ENCODE peak calls at places on chromosome 2, in nine cellular contexts. D, L, F, R, I, A, S, E and K are unnamed samples.

GRCh38 chr2:191885103-191885502 is 38.2 kb upstream of the CAVIN2 start:
- DNase-seq in D (no peak), L (no peak), F (no peak), R (no peak), I (no peak), A (no peak), S (no peak), E (peak), K (no peak)

GRCh38 chr2:189370719-189371118 is 70.6 kb upstream of the WDR75 start:
- DNase-seq in D (no peak), L (no peak), F (no peak), R (no peak), I (no peak), A (peak), S (no peak), E (no peak), K (peak)

GRCh38 chr2:8633735-8634313 is 48.0 kb upstream of the ID2 start:
- DNase-seq in D (no peak), L (peak), F (no peak), R (no peak), I (no peak), A (peak), S (peak), E (peak), K (no peak)

GRCh38 chr2:79437416-79438281 is 75.2 kb upstream of the CTNNA2 start:
- DNase-seq in D (no peak), L (no peak), F (peak), R (no peak), I (no peak), A (peak), S (no peak), E (no peak), K (no peak)

GRCh38 chr2:188039307-188039706 is 252.4 kb upstream of the GULP1 start:
- DNase-seq in D (no peak), L (no peak), F (no peak), R (no peak), I (peak), A (no peak), S (no peak), E (no peak), K (no peak)

GRCh38 chr2:64910972-64911433 is 78.2 kb upstream of the SLC1A4 start:
- DNase-seq in D (no peak), L (no peak), F (no peak), R (no peak), I (no peak), A (no peak), S (no peak), E (no peak), K (no peak)

GRCh38 chr2:43127208-43127940 is 99.0 kb downstream of the ZFP36L2 start:
- DNase-seq in D (peak), L (peak), F (peak), R (peak), I (peak), A (peak), S (no peak), E (peak), K (no peak)

GRCh38 chr2:108889907-108890306 is 99.1 kb downstream of the EDAR start:
- DNase-seq in D (no peak), L (no peak), F (no peak), R (no peak), I (no peak), A (no peak), S (no peak), E (no peak), K (no peak)

GRCh38 chr2:226002438-226002837 is 602.9 kb downstream of the NYAP2 start:
- DNase-seq in D (no peak), L (peak), F (no peak), R (no peak), I (no peak), A (peak), S (peak), E (peak), K (peak)

GRCh38 chr2:187078297-187078696 is 229.3 kb upstream of the ZSWIM2 start:
- DNase-seq in D (no peak), L (no peak), F (no peak), R (no peak), I (no peak), A (peak), S (peak), E (peak), K (peak)

GRCh38 chr2:76427447-76427846 is 716.7 kb upstream of the GCFC2 start:
- DNase-seq in D (no peak), L (no peak), F (no peak), R (no peak), I (no peak), A (no peak), S (no peak), E (no peak), K (no peak)

GRCh38 chr2:224078656-224079055 is 39.6 kb upstream of the SERPINE2 start:
- DNase-seq in D (no peak), L (no peak), F (no peak), R (no peak), I (no peak), A (no peak), S (no peak), E (no peak), K (no peak)

GRCh38 chr2:20397811-20398447 is 47.3 kb upstream of the PUM2 start:
- DNase-seq in D (no peak), L (no peak), F (no peak), R (no peak), I (no peak), A (no peak), S (no peak), E (no peak), K (no peak)

GRCh38 chr2:102485151-102485769 is 12.2 kb downstream of the SLC9A4 start:
- DNase-seq in D (no peak), L (no peak), F (no peak), R (no peak), I (no peak), A (no peak), S (no peak), E (peak), K (no peak)

GRCh38 chr2:14551069-14551468 is 81.4 kb upstream of the LRATD1 start:
- DNase-seq in D (no peak), L (no peak), F (no peak), R (no peak), I (no peak), A (no peak), S (no peak), E (no peak), K (no peak)

GRCh38 chr2:160036736-160037135 is 25.7 kb downstream of the PLA2R1 start:
- DNase-seq in D (no peak), L (no peak), F (peak), R (no peak), I (peak), A (no peak), S (no peak), E (no peak), K (no peak)

GRCh38 chr2:64972856-64973255 is 16.3 kb upstream of the SLC1A4 start:
- DNase-seq in D (no peak), L (no peak), F (no peak), R (no peak), I (no peak), A (no peak), S (no peak), E (peak), K (no peak)

GRCh38 chr2:178109813-178110212 is 2.4 kb upstream of the RBM45 start:
- DNase-seq in D (peak), L (peak), F (peak), R (no peak), I (no peak), A (peak), S (peak), E (peak), K (peak)

GRCh38 chr2:153487482-153487881 is 8.9 kb upstream of the RPRM start:
- DNase-seq in D (no peak), L (no peak), F (no peak), R (no peak), I (no peak), A (peak), S (no peak), E (no peak), K (peak)

GRCh38 chr2:236986524-236987330 is 99.0 kb upstream of the COPS8 start:
- DNase-seq in D (no peak), L (no peak), F (no peak), R (no peak), I (no peak), A (peak), S (no peak), E (no peak), K (no peak)

GRCh38 chr2:86430368-86430767 is 10.8 kb upstream of the KDM3A start:
- DNase-seq in D (no peak), L (no peak), F (no peak), R (no peak), I (no peak), A (no peak), S (no peak), E (no peak), K (no peak)

GRCh38 chr2:46848446-46848845 is 67.2 kb downstream of the MCFD2 start:
- DNase-seq in D (peak), L (no peak), F (no peak), R (peak), I (no peak), A (no peak), S (no peak), E (no peak), K (no peak)

GRCh38 chr2:174052639-174052976 is 87.4 kb upstream of the SP3 start:
- DNase-seq in D (no peak), L (no peak), F (no peak), R (no peak), I (no peak), A (no peak), S (no peak), E (no peak), K (no peak)

GRCh38 chr2:216777637-216778273 is 82.1 kb downstream of the TNP1 start:
- DNase-seq in D (peak), L (peak), F (peak), R (no peak), I (peak), A (peak), S (no peak), E (peak), K (peak)

GRCh38 chr2:142781146-142781545 is 96.3 kb upstream of the KYNU start:
- DNase-seq in D (no peak), L (no peak), F (no peak), R (no peak), I (no peak), A (no peak), S (no peak), E (no peak), K (no peak)

GRCh38 chr2:108942231-108943066 is 46.6 kb downstream of the EDAR start:
- DNase-seq in D (no peak), L (no peak), F (no peak), R (no peak), I (no peak), A (no peak), S (no peak), E (no peak), K (no peak)

GRCh38 chr2:232368311-232368731 is 10.2 kb upstream of the ALPP start:
- DNase-seq in D (no peak), L (no peak), F (peak), R (no peak), I (peak), A (peak), S (no peak), E (no peak), K (peak)

GRCh38 chr2:238158807-238159539 is at the start of gene ERFE:
- DNase-seq in D (peak), L (no peak), F (peak), R (no peak), I (peak), A (peak), S (peak), E (peak), K (no peak)

GRCh38 chr2:8229546-8229986 is 452.3 kb upstream of the ID2 start:
- DNase-seq in D (peak), L (peak), F (peak), R (no peak), I (no peak), A (peak), S (peak), E (peak), K (peak)

GRCh38 chr2:38146917-38147307 is 71.0 kb upstream of the CYP1B1 start:
- DNase-seq in D (no peak), L (peak), F (no peak), R (no peak), I (peak), A (peak), S (peak), E (peak), K (peak)

GRCh38 chr2:85326406-85326945 is 1.3 kb downstream of the TGOLN2 start:
- DNase-seq in D (peak), L (no peak), F (no peak), R (peak), I (no peak), A (peak), S (peak), E (no peak), K (peak)

GRCh38 chr2:19671907-19672306 is 229.9 kb downstream of the TTC32 start:
- DNase-seq in D (no peak), L (no peak), F (no peak), R (no peak), I (peak), A (peak), S (no peak), E (no peak), K (no peak)

GRCh38 chr2:31263636-31264190 is 29.8 kb downstream of the EHD3 start:
- DNase-seq in D (peak), L (no peak), F (no peak), R (no peak), I (peak), A (no peak), S (no peak), E (no peak), K (no peak)

GRCh38 chr2:72824224-72824842 is 1.5 kb downstream of the EXOC6B start:
- DNase-seq in D (no peak), L (peak), F (no peak), R (no peak), I (no peak), A (peak), S (peak), E (peak), K (peak)

GRCh38 chr2:106108351-106108750 is 85.8 kb downstream of the UXS1 start:
- DNase-seq in D (no peak), L (no peak), F (peak), R (no peak), I (no peak), A (peak), S (peak), E (peak), K (no peak)

GRCh38 chr2:241041557-241042158 is 43.2 kb downstream of the SNED1 start:
- DNase-seq in D (peak), L (no peak), F (no peak), R (no peak), I (no peak), A (no peak), S (no peak), E (no peak), K (no peak)
- H3K9ac ChIP-seq in D (peak), L (no peak), F (no peak), R (no peak), I (no peak), A (no peak), S (no peak), E (no peak), K (no peak)

DNA sequence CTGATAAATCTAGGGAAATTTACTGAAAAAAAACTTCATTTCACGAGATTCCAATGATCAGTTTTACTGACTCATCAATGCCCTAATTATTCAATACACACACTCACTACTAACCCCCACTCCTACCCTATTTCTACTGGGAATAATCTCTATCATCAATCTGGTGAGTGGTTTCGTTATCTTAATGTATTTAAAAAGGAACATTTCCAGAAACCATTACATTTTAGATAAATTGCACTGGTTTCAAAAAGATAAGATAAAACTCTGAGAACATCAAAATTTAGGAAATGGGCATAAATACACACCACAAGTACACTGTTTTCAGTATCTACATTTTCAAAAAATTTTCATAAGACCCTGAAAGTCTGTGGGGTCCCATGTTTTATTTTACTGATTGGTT is 471.4 kb upstream of the PKDCC start:
- DNase-seq in D (no peak), L (no peak), F (no peak), R (no peak), I (no peak), A (no peak), S (no peak), E (no peak), K (no peak)
- H3K4me3 ChIP-seq in D (no peak), L (no peak), F (no peak), R (no peak), I (no peak), A (no peak), S (no peak), E (no peak), K (no peak)

DNA sequence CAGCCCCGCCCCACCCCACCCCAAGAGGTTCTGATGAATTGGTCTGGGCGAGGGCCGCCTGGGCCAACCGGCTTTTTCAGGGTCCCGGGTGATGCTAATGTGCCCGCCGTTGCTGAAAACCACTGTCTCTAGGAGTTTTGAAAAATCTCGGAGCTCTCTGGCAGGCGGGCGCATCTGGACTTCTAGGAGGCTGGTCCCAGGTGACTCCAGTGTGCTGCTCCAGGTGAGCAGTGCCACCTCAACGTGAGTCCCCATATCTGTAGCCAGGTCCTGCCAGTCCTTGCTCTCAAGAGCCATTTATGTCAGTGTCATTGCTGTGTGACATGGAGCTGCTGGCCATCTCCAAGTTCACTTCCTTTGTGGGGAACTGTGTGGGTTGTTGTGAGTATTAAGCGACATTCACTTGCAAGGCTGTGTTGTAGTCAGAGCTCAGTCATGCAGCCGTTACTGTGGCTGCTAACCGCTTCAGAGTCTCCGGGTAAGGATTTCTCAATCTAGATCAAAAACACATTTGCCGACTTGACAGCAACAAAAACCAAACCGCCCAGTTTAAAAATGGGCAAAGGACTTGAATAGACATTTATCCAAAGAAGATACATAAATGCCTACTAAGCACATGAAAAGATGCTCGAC is at the start of gene RFX8:
- DNase-seq in D (no peak), L (no peak), F (no peak), R (no peak), I (peak), A (peak), S (peak), E (peak), K (peak)
- H3K9ac ChIP-seq in D (no peak), L (no peak), F (no peak), R (peak), I (no peak), A (peak), S (peak), E (peak), K (no peak)

GRCh38 chr2:233853353-233853752 is 982 bp downstream of the HJURP start:
- DNase-seq in D (no peak), L (no peak), F (no peak), R (peak), I (no peak), A (peak), S (peak), E (no peak), K (peak)

GRCh38 chr2:233854241-233854981 is at the start of gene HJURP:
- DNase-seq in D (peak), L (peak), F (peak), R (peak), I (peak), A (peak), S (peak), E (peak), K (peak)

GRCh38 chr2:233856184-233856583 is 1.8 kb upstream of the HJURP start:
- DNase-seq in D (peak), L (no peak), F (peak), R (no peak), I (no peak), A (no peak), S (no peak), E (no peak), K (no peak)

GRCh38 chr2:233853883-233854240 is 473 bp downstream of the HJURP start:
- DNase-seq in D (no peak), L (no peak), F (no peak), R (no peak), I (no peak), A (no peak), S (no peak), E (no peak), K (no peak)

GRCh38 chr2:233855345-233855744 is 1.0 kb upstream of the HJURP start:
- DNase-seq in D (no peak), L (no peak), F (no peak), R (no peak), I (no peak), A (no peak), S (no peak), E (no peak), K (no peak)
- H3K4me3 ChIP-seq in D (no peak), L (peak), F (peak), R (no peak), I (peak), A (peak), S (peak), E (peak), K (no peak)